ENCODE peak calls at places on chromosomes 13 and 19, in ten cellular contexts. One of them, this sample, is unnamed. For H3K27me3 and H3K9me3, the result is how much of the 10 kb centered on the place peaks cover.

GRCh38 chr13:112940236-112940635 is 28.8 kb upstream of the MCF2L start:
- DNase-seq in cardiac muscle cell: no peak
- DNase-seq in lower lobe of right lung: no peak
- DNase-seq in left ventricle myocardium inferior: no peak
- DNase-seq in CD8-positive, alpha-beta T cell: no peak
- DNase-seq in A673: no peak
- DNase-seq in uterus: no peak
- DNase-seq in tibial artery: no peak
- DNase-seq in AG04450: no peak
- DNase-seq in thoracic aorta: no peak
- DNase-seq in this sample: no peak

GRCh38 chr13:98141091-98141490 is 1.8 kb upstream of the FARP1 start:
- DNase-seq in cardiac muscle cell: no peak
- DNase-seq in lower lobe of right lung: no peak
- DNase-seq in left ventricle myocardium inferior: no peak
- DNase-seq in CD8-positive, alpha-beta T cell: no peak
- DNase-seq in A673: no peak
- DNase-seq in uterus: no peak
- DNase-seq in tibial artery: no peak
- DNase-seq in AG04450: no peak
- DNase-seq in thoracic aorta: no peak
- DNase-seq in this sample: no peak

GRCh38 chr13:28012896-28013295 is 24.4 kb upstream of the URAD start:
- DNase-seq in cardiac muscle cell: no peak
- DNase-seq in lower lobe of right lung: no peak
- DNase-seq in left ventricle myocardium inferior: no peak
- DNase-seq in CD8-positive, alpha-beta T cell: no peak
- DNase-seq in A673: no peak
- DNase-seq in uterus: no peak
- DNase-seq in tibial artery: no peak
- DNase-seq in AG04450: no peak
- DNase-seq in thoracic aorta: no peak
- DNase-seq in this sample: no peak

GRCh38 chr13:36344173-36344572 is 2.0 kb downstream of the SPART start:
- DNase-seq in cardiac muscle cell: peak
- DNase-seq in lower lobe of right lung: no peak
- DNase-seq in left ventricle myocardium inferior: no peak
- DNase-seq in CD8-positive, alpha-beta T cell: no peak
- DNase-seq in A673: peak
- DNase-seq in uterus: peak
- DNase-seq in tibial artery: no peak
- DNase-seq in AG04450: no peak
- DNase-seq in thoracic aorta: no peak
- DNase-seq in this sample: no peak

GRCh38 chr13:76523740-76524382 is 362.3 kb downstream of the KCTD12 start:
- DNase-seq in cardiac muscle cell: no peak
- DNase-seq in lower lobe of right lung: no peak
- DNase-seq in left ventricle myocardium inferior: no peak
- DNase-seq in CD8-positive, alpha-beta T cell: no peak
- DNase-seq in A673: no peak
- DNase-seq in uterus: no peak
- DNase-seq in tibial artery: no peak
- DNase-seq in AG04450: no peak
- DNase-seq in thoracic aorta: no peak
- DNase-seq in this sample: no peak

GRCh38 chr13:44810067-44810840 is 179.0 kb downstream of the NUFIP1 start:
- DNase-seq in cardiac muscle cell: peak
- DNase-seq in lower lobe of right lung: no peak
- DNase-seq in left ventricle myocardium inferior: no peak
- DNase-seq in CD8-positive, alpha-beta T cell: no peak
- DNase-seq in A673: peak
- DNase-seq in uterus: peak
- DNase-seq in tibial artery: peak
- DNase-seq in AG04450: no peak
- DNase-seq in thoracic aorta: no peak
- DNase-seq in this sample: no peak

GRCh38 chr19:29687244-29687896 is 22.1 kb downstream of the PLEKHF1 start:
- DNase-seq in cardiac muscle cell: peak
- DNase-seq in lower lobe of right lung: no peak
- DNase-seq in left ventricle myocardium inferior: no peak
- DNase-seq in CD8-positive, alpha-beta T cell: no peak
- DNase-seq in A673: peak
- DNase-seq in uterus: peak
- DNase-seq in tibial artery: peak
- DNase-seq in AG04450: peak
- DNase-seq in thoracic aorta: no peak
- DNase-seq in this sample: no peak

GRCh38 chr13:112845511-112846144 is 123.4 kb upstream of the MCF2L start:
- DNase-seq in cardiac muscle cell: no peak
- DNase-seq in lower lobe of right lung: no peak
- DNase-seq in left ventricle myocardium inferior: no peak
- DNase-seq in CD8-positive, alpha-beta T cell: no peak
- DNase-seq in A673: no peak
- DNase-seq in uterus: no peak
- DNase-seq in tibial artery: no peak
- DNase-seq in AG04450: no peak
- DNase-seq in thoracic aorta: no peak
- DNase-seq in this sample: no peak

GRCh38 chr13:50805805-50806204 is 37.7 kb downstream of the DLEU7 start:
- DNase-seq in cardiac muscle cell: peak
- DNase-seq in lower lobe of right lung: no peak
- DNase-seq in left ventricle myocardium inferior: no peak
- DNase-seq in CD8-positive, alpha-beta T cell: no peak
- DNase-seq in A673: peak
- DNase-seq in uterus: no peak
- DNase-seq in tibial artery: no peak
- DNase-seq in AG04450: no peak
- DNase-seq in thoracic aorta: no peak
- DNase-seq in this sample: no peak

GRCh38 chr19:24166055-24166454 is 79.1 kb downstream of the ZNF254 start:
- DNase-seq in cardiac muscle cell: peak
- DNase-seq in lower lobe of right lung: no peak
- DNase-seq in left ventricle myocardium inferior: no peak
- DNase-seq in CD8-positive, alpha-beta T cell: no peak
- DNase-seq in A673: no peak
- DNase-seq in uterus: no peak
- DNase-seq in tibial artery: no peak
- DNase-seq in AG04450: no peak
- DNase-seq in thoracic aorta: no peak
- DNase-seq in this sample: no peak

GRCh38 chr19:10214784-10215183 is 16.3 kb downstream of the S1PR2 start:
- DNase-seq in cardiac muscle cell: no peak
- DNase-seq in lower lobe of right lung: no peak
- DNase-seq in left ventricle myocardium inferior: no peak
- DNase-seq in CD8-positive, alpha-beta T cell: no peak
- DNase-seq in A673: no peak
- DNase-seq in uterus: no peak
- DNase-seq in tibial artery: no peak
- DNase-seq in AG04450: no peak
- DNase-seq in thoracic aorta: no peak
- DNase-seq in this sample: no peak

DNA sequence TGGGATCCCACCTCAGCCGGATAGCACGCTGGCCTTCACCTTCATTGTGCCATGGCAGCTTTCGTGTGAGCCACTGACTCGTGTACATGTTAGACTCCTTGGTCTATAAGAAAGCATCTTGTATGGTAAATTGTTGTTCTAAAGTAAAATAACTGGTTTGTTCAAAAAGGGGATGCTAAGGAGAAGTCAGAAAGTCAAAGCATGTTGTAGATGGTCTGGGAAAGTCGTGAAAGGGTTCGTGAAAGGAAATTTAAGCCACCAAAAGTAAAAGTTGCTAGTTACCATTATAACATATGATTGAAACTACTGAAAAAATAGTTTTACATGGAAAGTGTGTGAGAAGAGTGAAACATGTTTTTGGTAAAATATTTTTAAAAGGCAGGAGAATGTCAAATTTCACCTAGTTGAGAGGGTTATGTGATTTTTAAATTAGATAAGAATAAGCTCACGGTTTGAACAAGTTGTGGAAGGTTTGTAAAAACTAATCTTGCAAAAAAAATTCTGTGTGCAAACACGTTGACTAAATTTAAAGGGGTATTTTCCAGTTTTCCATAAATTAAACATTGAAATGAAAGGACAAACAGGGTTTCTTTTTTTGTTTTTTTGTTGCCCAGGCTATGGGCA is 23.4 kb downstream of the DPRX start:
- DNase-seq in cardiac muscle cell: no peak
- DNase-seq in lower lobe of right lung: no peak
- DNase-seq in left ventricle myocardium inferior: no peak
- DNase-seq in CD8-positive, alpha-beta T cell: no peak
- DNase-seq in A673: no peak
- DNase-seq in uterus: no peak
- DNase-seq in tibial artery: no peak
- DNase-seq in AG04450: no peak
- DNase-seq in thoracic aorta: no peak
- DNase-seq in this sample: no peak
- H3K27me3 ChIP-seq in cardiac muscle cell: under half
- H3K27me3 ChIP-seq in lower lobe of right lung: under half
- H3K27me3 ChIP-seq in left ventricle myocardium inferior: under half
- H3K27me3 ChIP-seq in CD8-positive, alpha-beta T cell: under half
- H3K27me3 ChIP-seq in A673: under half
- H3K27me3 ChIP-seq in uterus: under half
- H3K27me3 ChIP-seq in tibial artery: under half
- H3K27me3 ChIP-seq in AG04450: under half
- H3K27me3 ChIP-seq in thoracic aorta: under half
- H3K27me3 ChIP-seq in this sample: under half

GRCh38 chr19:37114001-37114400 is 35.8 kb downstream of the ZNF420 start:
- DNase-seq in cardiac muscle cell: no peak
- DNase-seq in lower lobe of right lung: no peak
- DNase-seq in left ventricle myocardium inferior: no peak
- DNase-seq in CD8-positive, alpha-beta T cell: no peak
- DNase-seq in A673: no peak
- DNase-seq in uterus: no peak
- DNase-seq in tibial artery: no peak
- DNase-seq in AG04450: no peak
- DNase-seq in thoracic aorta: no peak
- DNase-seq in this sample: no peak
- H3K9me3 ChIP-seq in cardiac muscle cell: under half
- H3K9me3 ChIP-seq in lower lobe of right lung: half or more
- H3K9me3 ChIP-seq in left ventricle myocardium inferior: half or more
- H3K9me3 ChIP-seq in CD8-positive, alpha-beta T cell: half or more
- H3K9me3 ChIP-seq in A673: under half
- H3K9me3 ChIP-seq in uterus: under half
- H3K9me3 ChIP-seq in tibial artery: half or more
- H3K9me3 ChIP-seq in AG04450: under half
- H3K9me3 ChIP-seq in thoracic aorta: half or more
- H3K9me3 ChIP-seq in this sample: half or more

GRCh38 chr19:39935262-39935661 is 828 bp upstream of the FCGBP start:
- DNase-seq in cardiac muscle cell: no peak
- DNase-seq in lower lobe of right lung: no peak
- DNase-seq in left ventricle myocardium inferior: no peak
- DNase-seq in CD8-positive, alpha-beta T cell: no peak
- DNase-seq in A673: no peak
- DNase-seq in uterus: no peak
- DNase-seq in tibial artery: no peak
- DNase-seq in AG04450: no peak
- DNase-seq in thoracic aorta: no peak
- DNase-seq in this sample: no peak
- TF ChIP-seq CTCF in cardiac muscle cell: no peak
- TF ChIP-seq CTCF in lower lobe of right lung: no peak
- TF ChIP-seq CTCF in left ventricle myocardium inferior: no peak
- TF ChIP-seq CTCF in CD8-positive, alpha-beta T cell: no peak
- TF ChIP-seq CTCF in A673: no peak
- TF ChIP-seq CTCF in uterus: no peak
- TF ChIP-seq CTCF in tibial artery: no peak
- TF ChIP-seq CTCF in AG04450: no peak
- TF ChIP-seq CTCF in thoracic aorta: no peak
- TF ChIP-seq CTCF in this sample: peak

GRCh38 chr13:111022886-111023285 is 92.2 kb upstream of the ARHGEF7 start:
- DNase-seq in cardiac muscle cell: no peak
- DNase-seq in lower lobe of right lung: no peak
- DNase-seq in left ventricle myocardium inferior: no peak
- DNase-seq in CD8-positive, alpha-beta T cell: no peak
- DNase-seq in A673: no peak
- DNase-seq in uterus: no peak
- DNase-seq in tibial artery: no peak
- DNase-seq in AG04450: no peak
- DNase-seq in thoracic aorta: no peak
- DNase-seq in this sample: no peak

GRCh38 chr13:111025310-111025709 is 89.8 kb upstream of the ARHGEF7 start:
- DNase-seq in cardiac muscle cell: no peak
- DNase-seq in lower lobe of right lung: no peak
- DNase-seq in left ventricle myocardium inferior: no peak
- DNase-seq in CD8-positive, alpha-beta T cell: no peak
- DNase-seq in A673: no peak
- DNase-seq in uterus: no peak
- DNase-seq in tibial artery: no peak
- DNase-seq in AG04450: no peak
- DNase-seq in thoracic aorta: no peak
- DNase-seq in this sample: no peak

GRCh38 chr13:111031531-111031961 is 83.6 kb upstream of the ARHGEF7 start:
- DNase-seq in cardiac muscle cell: peak
- DNase-seq in lower lobe of right lung: no peak
- DNase-seq in left ventricle myocardium inferior: no peak
- DNase-seq in CD8-positive, alpha-beta T cell: no peak
- DNase-seq in A673: no peak
- DNase-seq in uterus: no peak
- DNase-seq in tibial artery: no peak
- DNase-seq in AG04450: no peak
- DNase-seq in thoracic aorta: no peak
- DNase-seq in this sample: no peak

GRCh38 chr13:111029957-111030609 is 85.0 kb upstream of the ARHGEF7 start:
- DNase-seq in cardiac muscle cell: no peak
- DNase-seq in lower lobe of right lung: no peak
- DNase-seq in left ventricle myocardium inferior: no peak
- DNase-seq in CD8-positive, alpha-beta T cell: no peak
- DNase-seq in A673: no peak
- DNase-seq in uterus: no peak
- DNase-seq in tibial artery: no peak
- DNase-seq in AG04450: no peak
- DNase-seq in thoracic aorta: no peak
- DNase-seq in this sample: no peak

DNA sequence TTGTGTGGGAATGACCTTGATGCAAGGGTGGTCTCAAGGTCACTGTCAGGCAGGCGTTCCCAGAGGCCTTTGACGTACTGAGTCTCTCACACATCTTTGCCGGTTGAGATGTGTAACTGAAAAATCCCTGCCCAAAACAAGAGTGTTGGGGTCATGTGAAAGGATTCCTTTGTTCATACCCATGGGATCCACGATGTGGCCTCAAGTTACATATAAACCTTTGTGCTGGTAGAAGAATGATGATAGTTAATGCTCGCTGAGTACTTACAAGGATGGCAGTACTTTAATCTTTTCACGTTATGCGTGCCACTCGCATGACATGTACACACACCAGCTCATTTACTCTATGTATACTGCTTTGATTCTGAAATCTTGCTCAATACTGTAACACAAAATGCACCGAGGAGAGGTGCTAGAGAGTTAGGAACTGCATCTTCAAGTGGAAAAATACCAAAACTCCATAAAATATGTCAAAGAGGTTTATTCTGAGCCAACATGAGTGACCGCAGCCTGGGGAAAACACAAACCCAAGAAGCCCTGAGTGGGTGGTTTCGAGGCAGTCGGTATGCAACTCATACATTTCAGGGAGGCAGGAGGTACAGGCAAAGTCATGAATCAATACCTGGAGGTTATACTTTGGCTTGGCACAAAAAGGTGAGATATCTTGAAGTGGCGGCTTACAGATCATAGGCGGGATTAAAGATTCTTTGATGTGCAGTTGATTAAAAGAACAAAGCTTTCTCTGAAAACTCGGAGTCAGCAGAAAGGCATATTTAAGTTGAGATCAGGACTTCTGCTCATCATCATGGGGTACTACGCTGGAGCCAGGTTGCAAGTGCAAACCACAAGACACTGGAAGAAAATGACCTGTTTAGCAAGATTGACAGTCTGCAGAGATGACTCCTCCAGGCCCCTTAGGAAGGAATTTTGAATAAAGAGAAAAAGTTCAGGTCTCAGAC is 87.3 kb upstream of the ARHGEF7 start:
- DNase-seq in cardiac muscle cell: no peak
- DNase-seq in lower lobe of right lung: no peak
- DNase-seq in left ventricle myocardium inferior: no peak
- DNase-seq in CD8-positive, alpha-beta T cell: no peak
- DNase-seq in A673: no peak
- DNase-seq in uterus: no peak
- DNase-seq in tibial artery: no peak
- DNase-seq in AG04450: no peak
- DNase-seq in thoracic aorta: no peak
- DNase-seq in this sample: no peak
- H3K27me3 ChIP-seq in cardiac muscle cell: under half
- H3K27me3 ChIP-seq in lower lobe of right lung: under half
- H3K27me3 ChIP-seq in left ventricle myocardium inferior: under half
- H3K27me3 ChIP-seq in CD8-positive, alpha-beta T cell: under half
- H3K27me3 ChIP-seq in A673: under half
- H3K27me3 ChIP-seq in uterus: under half
- H3K27me3 ChIP-seq in tibial artery: under half
- H3K27me3 ChIP-seq in AG04450: under half
- H3K27me3 ChIP-seq in thoracic aorta: under half
- H3K27me3 ChIP-seq in this sample: under half